ENCODE peak calls at places on chromosome 13, in four cellular contexts. X, B, R and Z are unnamed samples.

GRCh38 chr13:73440296-73440895 is 381.6 kb downstream of the KLF5 start:
- DNase-seq in X (no peak), B (peak), R (no peak), Z (no peak)

GRCh38 chr13:41693434-41693833 is 236.1 kb downstream of the RGCC start:
- DNase-seq in X (no peak), R (no peak), B (no peak), Z (no peak)

GRCh38 chr13:84362777-84363176 is 480.5 kb upstream of the SLITRK1 start:
- DNase-seq in R (no peak), B (peak), X (no peak), Z (no peak)

GRCh38 chr13:30819136-30819875 is 84.0 kb downstream of the ALOX5AP start:
- DNase-seq in X (no peak), R (no peak), B (no peak), Z (no peak)

GRCh38 chr13:82678052-82678451 is 1204.2 kb downstream of the SLITRK1 start:
- DNase-seq in X (no peak), R (no peak), B (no peak), Z (no peak)

GRCh38 chr13:33445024-33445423 is 159.5 kb upstream of the STARD13 start:
- DNase-seq in B (no peak), R (no peak), X (no peak), Z (no peak)

GRCh38 chr13:31556376-31556775 is 182.9 kb upstream of the RXFP2 start:
- DNase-seq in X (no peak), R (peak), B (peak), Z (no peak)

GRCh38 chr13:45209229-45209628 is 8.4 kb upstream of the KCTD4 start:
- DNase-seq in B (peak), X (no peak), R (no peak), Z (no peak)

GRCh38 chr13:24618219-24618955 is 61.8 kb upstream of the ATP12A start:
- DNase-seq in B (peak), R (no peak), X (peak), Z (no peak)

GRCh38 chr13:102312841-102313240 is 89.0 kb downstream of the FGF14 start:
- DNase-seq in B (no peak), X (no peak), R (no peak), Z (no peak)

GRCh38 chr13:91459485-91459884 is 61.1 kb downstream of the GPC5 start:
- DNase-seq in R (no peak), B (no peak), X (no peak), Z (no peak)

GRCh38 chr13:49627831-49628652 is at the start of gene ARL11:
- DNase-seq in R (no peak), X (peak), B (no peak), Z (peak)

GRCh38 chr13:40505196-40505595 is 161.2 kb downstream of the FOXO1 start:
- DNase-seq in B (peak), X (no peak), R (no peak), Z (no peak)